ENCODE peak calls at places on chromosomes 3 and 15, in seven cellular contexts. E, A, K, D, P, C and M are unnamed samples.

GRCh38 chr3:78734048-78734637 is 1033.7 kb downstream of the ROBO1 start:
- DNase-seq in A (no peak), P (no peak), K (no peak), D (no peak), E (peak; percentile 23), C (no peak), M (no peak)

GRCh38 chr15:30042556-30042955 is 40.2 kb upstream of the GOLGA8J start:
- DNase-seq in P (no peak), E (no peak), A (no peak), K (no peak), C (no peak), D (no peak), M (no peak)

GRCh38 chr3:107272885-107273284 is 104.4 kb upstream of the CCDC54 start:
- DNase-seq in K (no peak), E (no peak), A (no peak), D (no peak), C (no peak), P (no peak), M (no peak)

GRCh38 chr3:157248590-157249425 is 88.9 kb upstream of the CCNL1 start:
- DNase-seq in C (no peak), K (no peak), E (no peak), D (no peak), A (peak; percentile 33), P (peak; percentile 71), M (no peak)

GRCh38 chr3:99394831-99395733 is 243.3 kb upstream of the COL8A1 start:
- DNase-seq in D (no peak), P (no peak), E (no peak), C (no peak), A (no peak), K (no peak), M (no peak)

GRCh38 chr3:181402347-181402746 is 309.4 kb upstream of the SOX2 start:
- DNase-seq in D (peak; percentile 7), K (no peak), C (no peak), E (no peak), P (no peak), A (no peak), M (no peak)

GRCh38 chr3:14533457-14533958 is 6.6 kb downstream of the GRIP2 start:
- DNase-seq in E (no peak), A (no peak), K (no peak), C (no peak), D (no peak), P (no peak), M (no peak)

GRCh38 chr3:151166161-151166560 is 36.9 kb downstream of the GPR171 start:
- DNase-seq in K (no peak), E (no peak), P (no peak), A (no peak), C (no peak), D (no peak), M (no peak)

GRCh38 chr3:44827196-44827595 is 34.5 kb upstream of the TMEM42 start:
- DNase-seq in K (no peak), P (no peak), E (no peak), C (no peak), D (no peak), A (no peak), M (no peak)

GRCh38 chr3:24494616-24495333 is at the start of gene THRB:
- DNase-seq in P (peak; percentile 27), E (peak; percentile 79), C (peak; percentile 74), K (peak; percentile 89), D (peak; percentile 77), A (no peak), M (no peak)

GRCh38 chr3:151395806-151396205 is 11.3 kb upstream of the P2RY12 start:
- DNase-seq in K (no peak), D (no peak), E (no peak), P (no peak), A (peak; percentile 33), C (no peak), M (no peak)

GRCh38 chr15:57134877-57135276 is 216.4 kb downstream of the TCF12 start:
- DNase-seq in K (peak; percentile 55), D (no peak), C (no peak), P (no peak), E (no peak), A (no peak), M (no peak)

GRCh38 chr3:69724722-69725435 is 14.4 kb upstream of the MITF start:
- DNase-seq in C (no peak), P (no peak), D (no peak), A (no peak), K (no peak), E (peak; percentile 12), M (no peak)

GRCh38 chr3:52289747-52290595 is 2.3 kb downstream of the GLYCTK start:
- DNase-seq in A (no peak), C (peak; percentile 69), K (no peak), P (no peak), D (peak; percentile 82), E (peak; percentile 50), M (no peak)

GRCh38 chr15:51163843-51164242 is 69.1 kb upstream of the TNFAIP8L3 start:
- DNase-seq in P (no peak), C (no peak), D (no peak), K (no peak), E (peak; percentile 48), A (no peak), M (no peak)
- TF ChIP-seq CTCF in P (peak; percentile 37), C (no peak), D (no peak), K (no peak), E (peak; percentile 34), A (no peak), M (no peak)

GRCh38 chr3:8470801-8471200 is 30.8 kb upstream of the LMCD1 start:
- DNase-seq in A (no peak), E (no peak), C (no peak), D (no peak), K (no peak), P (no peak), M (no peak)

GRCh38 chr3:8474991-8475390 is 26.6 kb upstream of the LMCD1 start:
- DNase-seq in K (no peak), E (no peak), P (no peak), C (no peak), D (no peak), A (no peak), M (no peak)

GRCh38 chr3:8473029-8473428 is 28.6 kb upstream of the LMCD1 start:
- DNase-seq in E (no peak), D (no peak), C (no peak), P (no peak), A (no peak), K (no peak), M (no peak)

GRCh38 chr3:8473990-8474389 is 27.6 kb upstream of the LMCD1 start:
- DNase-seq in A (no peak), K (no peak), D (no peak), C (no peak), P (no peak), E (no peak), M (no peak)

DNA sequence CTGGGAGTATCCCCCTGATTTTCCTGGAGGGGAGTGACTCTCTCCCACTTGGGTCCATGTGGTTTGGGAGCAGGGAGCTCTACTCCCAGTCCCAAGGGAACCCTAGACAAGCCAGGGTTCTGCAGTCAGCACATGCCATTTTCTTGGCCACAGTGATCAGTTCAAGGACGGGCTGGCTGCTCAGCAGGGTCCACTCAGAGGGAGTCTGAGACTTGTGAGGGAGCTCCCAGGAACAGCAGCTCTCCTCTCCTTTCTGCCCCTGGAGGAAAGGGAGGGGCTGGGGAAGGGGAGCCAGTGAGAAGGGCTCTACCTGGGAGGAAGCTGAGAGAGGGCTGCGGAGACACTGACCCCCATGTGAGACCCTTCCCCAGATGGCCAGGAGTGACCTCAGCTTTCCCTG is 29.1 kb upstream of the LMCD1 start:
- DNase-seq in C (no peak), D (no peak), P (no peak), E (peak; percentile 14), K (no peak), A (no peak), M (no peak)
- TF ChIP-seq POLR2AphosphoS5 in C (no peak), D (no peak), P (no peak), E (no peak), K (no peak), A (no peak), M (no peak)

GRCh38 chr3:196790636-196791035 is 51.0 kb downstream of the PAK2 start:
- DNase-seq in K (no peak), P (no peak), D (no peak), A (no peak), C (no peak), E (no peak), M (no peak)
- H3K4me1 ChIP-seq in K (peaks cover 17% of the 10 kb centered on the region), P (peaks cover 24% of the 10 kb centered on the region), D (no peaks in the 10 kb centered on the region), A (peaks cover 55% of the 10 kb centered on the region), C (peaks cover 3% of the 10 kb centered on the region), E (peaks cover 18% of the 10 kb centered on the region), M (no peaks in the 10 kb centered on the region)

DNA sequence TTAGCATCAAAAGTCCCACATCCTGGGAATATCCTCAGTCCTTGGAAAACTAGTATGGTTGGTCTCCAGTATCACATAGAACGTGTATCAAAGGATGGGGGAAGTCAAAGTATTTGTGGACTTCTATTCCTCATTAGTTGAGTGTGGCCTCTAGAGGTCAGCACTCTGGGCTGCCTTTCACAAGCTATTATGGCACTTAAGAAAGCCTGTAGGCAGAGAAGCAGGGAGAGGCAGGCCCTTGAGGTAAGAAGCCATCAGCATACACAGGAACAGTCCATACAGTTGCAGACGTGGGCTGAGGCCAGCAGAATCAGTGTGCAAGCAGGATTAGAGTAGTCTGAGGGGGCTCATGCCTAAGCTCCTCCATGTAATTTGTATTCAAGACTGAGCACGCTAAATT is 341.7 kb downstream of the CLSTN2 start:
- DNase-seq in P (peak; percentile 12), A (peak; percentile 8), C (peak; percentile 26), D (no peak), E (peak; percentile 71), K (no peak), M (no peak)
- TF ChIP-seq CTCF in P (peak; percentile 41), A (peak; percentile 56), C (no peak), D (peak; percentile 6), E (peak; percentile 70), K (no peak), M (no peak)

GRCh38 chr3:105177558-105177957 is 189.2 kb upstream of the ALCAM start:
- DNase-seq in K (peak; percentile 6), E (no peak), C (no peak), P (no peak), D (no peak), A (no peak), M (no peak)
- TF ChIP-seq POLR2AphosphoS5 in K (no peak), E (no peak), C (no peak), P (no peak), D (no peak), A (no peak), M (no peak)